ENCODE peak calls at places on chromosomes 12 and 14, in four cellular contexts. A is heart left ventricle, X is fibroblast of lung, D is Panc1. L is an unnamed sample.

GRCh38 chr12:76143343-76144252 is 59.1 kb upstream of the NAP1L1 start:
- DNase-seq in A (no peak), X (no peak), D (no peak), L (no peak)

GRCh38 chr12:117501470-117501869 is 140.0 kb upstream of the NOS1 start:
- DNase-seq in A (peak; percentile 78), X (no peak), D (no peak), L (peak; percentile 45)

GRCh38 chr12:68674376-68674775 is 12.4 kb upstream of the NUP107 start:
- DNase-seq in A (no peak), X (no peak), D (no peak), L (no peak)

GRCh38 chr14:64714432-64715025 is 10.3 kb downstream of the PLEKHG3 start:
- DNase-seq in A (peak; percentile 5), X (no peak), D (no peak), L (no peak)

GRCh38 chr12:128424931-128425431 is 158.0 kb downstream of the TMEM132C start:
- DNase-seq in A (no peak), X (no peak), D (no peak), L (no peak)

GRCh38 chr12:53197011-53197640 is 9.9 kb downstream of the ITGB7 start:
- DNase-seq in A (no peak), X (no peak), D (no peak), L (no peak)

GRCh38 chr14:74438351-74438915 is 12.4 kb upstream of the SYNDIG1L start:
- DNase-seq in A (no peak), X (no peak), D (no peak), L (no peak)

GRCh38 chr14:69768873-69769272 is 1.9 kb downstream of the SRSF5 start:
- DNase-seq in A (no peak), X (no peak), D (no peak), L (no peak)

GRCh38 chr14:88765130-88765529 is 27.6 kb downstream of the EML5 start:
- DNase-seq in A (no peak), X (peak; percentile 0), D (no peak), L (no peak)

GRCh38 chr14:97185186-97185585 is 388.0 kb downstream of the VRK1 start:
- DNase-seq in A (no peak), X (no peak), D (peak; percentile 4), L (no peak)

GRCh38 chr14:34035177-34035933 is 84.5 kb upstream of the EGLN3 start:
- DNase-seq in A (peak; percentile 80), X (no peak), D (no peak), L (no peak)

GRCh38 chr14:68282479-68283377 is 463.1 kb downstream of the RAD51B start:
- DNase-seq in A (no peak), X (no peak), D (no peak), L (no peak)

GRCh38 chr12:54257332-54257731 is 22.6 kb downstream of the CBX5 start:
- DNase-seq in A (no peak), X (no peak), D (no peak), L (no peak)

GRCh38 chr12:89016970-89017778 is 335.1 kb downstream of the DUSP6 start:
- DNase-seq in A (no peak), X (peak; percentile 82), D (peak; percentile 51), L (peak; percentile 59)

GRCh38 chr12:124655317-124656213 is 88.2 kb upstream of the NCOR2 start:
- DNase-seq in A (peak; percentile 91), X (peak; percentile 97), D (no peak), L (peak; percentile 88)

GRCh38 chr12:3732901-3733300 is 20.0 kb downstream of the CRACR2A start:
- DNase-seq in A (no peak), X (no peak), D (no peak), L (no peak)

GRCh38 chr14:57938533-57938932 is 72.6 kb upstream of the SLC35F4 start:
- DNase-seq in A (no peak), X (no peak), D (no peak), L (no peak)

GRCh38 chr12:26629864-26630263 is 203.1 kb downstream of the ITPR2 start:
- DNase-seq in A (no peak), X (peak; percentile 67), D (no peak), L (peak; percentile 27)

GRCh38 chr14:49820176-49820575 is 32.4 kb downstream of the NEMF start:
- DNase-seq in A (no peak), X (no peak), D (no peak), L (no peak)

GRCh38 chr14:96598332-96598928 is 96.2 kb downstream of the PAPOLA start:
- DNase-seq in A (no peak), X (no peak), D (no peak), L (no peak)

GRCh38 chr12:27751386-27752047 is 28.5 kb upstream of the KLHL42 start:
- DNase-seq in A (no peak), X (no peak), D (no peak), L (no peak)

GRCh38 chr12:51661199-51661598 is 70.2 kb downstream of the SCN8A start:
- DNase-seq in A (no peak), X (no peak), D (no peak), L (no peak)

DNA sequence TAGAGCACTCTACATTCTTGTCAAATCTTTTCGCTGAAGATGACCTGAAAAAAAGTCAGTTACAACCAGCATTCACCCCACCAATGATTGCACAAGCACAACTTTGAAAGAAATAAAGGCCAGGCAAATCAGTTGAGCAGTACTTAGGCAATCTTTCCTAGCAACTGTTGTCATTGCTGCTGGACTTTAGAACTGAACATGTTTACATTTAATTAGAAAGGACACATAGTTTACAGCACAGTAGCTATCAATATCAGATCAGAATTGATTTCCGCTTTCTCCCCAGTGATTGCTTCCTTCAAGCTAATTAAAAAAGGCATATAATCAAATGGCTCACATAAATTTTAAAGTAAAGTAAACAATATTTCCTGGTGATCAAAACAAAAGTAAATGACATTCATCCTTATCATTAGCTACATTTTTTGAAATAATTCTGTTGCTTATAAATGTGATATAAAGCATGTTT is 128.4 kb downstream of the FOXA1 start:
- DNase-seq in A (no peak), X (peak; percentile 22), D (no peak), L (no peak)
- H3K4me3 ChIP-seq in A (no peak overlapping the region), X (no peak overlapping the region), D (no peak overlapping the region), L (no peak overlapping the region)

GRCh38 chr14:101444116-101444515 is 117.2 kb upstream of the DIO3 start:
- DNase-seq in A (no peak), X (peak; percentile 63), D (no peak), L (no peak)
- H3K4me1 ChIP-seq in A (no peaks in the 10 kb centered on the region), X (no peaks in the 10 kb centered on the region), D (no peaks in the 10 kb centered on the region), L (no peaks in the 10 kb centered on the region)

GRCh38 chr12:106134294-106134949 is 4.3 kb downstream of the NUAK1 start:
- DNase-seq in A (no peak), X (no peak), D (no peak), L (no peak)
- H3K4me3 ChIP-seq in A (peak overlapping the region; percentile 93), X (no peak overlapping the region), D (no peak overlapping the region), L (no peak overlapping the region)

DNA sequence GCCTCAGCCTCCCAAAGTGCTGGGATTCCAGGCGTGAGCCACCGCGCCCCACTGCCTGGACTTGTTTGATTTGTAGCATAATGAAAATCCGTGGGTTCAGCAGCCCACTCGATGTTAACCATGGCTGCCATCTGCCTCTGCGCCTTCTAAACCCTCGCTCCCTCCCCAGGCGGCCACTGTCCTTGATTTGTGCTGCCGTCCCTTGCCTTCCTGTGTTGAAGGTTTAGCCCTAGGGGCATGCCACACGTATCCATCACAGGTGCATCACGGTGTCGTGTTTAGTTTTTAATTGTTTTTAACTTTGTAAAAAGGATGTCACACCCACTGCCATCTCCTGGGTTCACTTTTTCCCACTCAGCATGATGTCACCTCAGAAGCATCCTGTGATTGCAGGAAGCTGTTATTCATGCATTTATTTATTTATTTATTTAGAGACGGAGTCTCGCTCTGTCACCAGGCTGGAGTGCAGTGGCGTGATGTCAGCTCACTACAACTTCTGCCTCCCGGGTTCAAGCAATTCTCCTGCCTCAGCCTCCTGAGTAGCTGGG is 24.5 kb upstream of the ULK1 start:
- DNase-seq in A (no peak), X (peak; percentile 27), D (peak; percentile 61), L (no peak)
- H3K4me1 ChIP-seq in A (no peaks in the 10 kb centered on the region), X (peaks cover 5% of the 10 kb centered on the region), D (peaks cover 22% of the 10 kb centered on the region), L (no peaks in the 10 kb centered on the region)

GRCh38 chr14:75454963-75455546 is 27.2 kb downstream of the JDP2 start:
- DNase-seq in A (peak; percentile 79), X (peak; percentile 77), D (no peak), L (peak; percentile 87)

GRCh38 chr14:75453817-75454434 is 26.1 kb downstream of the JDP2 start:
- DNase-seq in A (no peak), X (no peak), D (no peak), L (no peak)

GRCh38 chr14:75452324-75452723 is 24.5 kb downstream of the JDP2 start:
- DNase-seq in A (no peak), X (no peak), D (no peak), L (peak; percentile 48)

GRCh38 chr14:75450381-75451276 is 22.8 kb downstream of the JDP2 start:
- DNase-seq in A (peak; percentile 76), X (no peak), D (no peak), L (no peak)

DNA sequence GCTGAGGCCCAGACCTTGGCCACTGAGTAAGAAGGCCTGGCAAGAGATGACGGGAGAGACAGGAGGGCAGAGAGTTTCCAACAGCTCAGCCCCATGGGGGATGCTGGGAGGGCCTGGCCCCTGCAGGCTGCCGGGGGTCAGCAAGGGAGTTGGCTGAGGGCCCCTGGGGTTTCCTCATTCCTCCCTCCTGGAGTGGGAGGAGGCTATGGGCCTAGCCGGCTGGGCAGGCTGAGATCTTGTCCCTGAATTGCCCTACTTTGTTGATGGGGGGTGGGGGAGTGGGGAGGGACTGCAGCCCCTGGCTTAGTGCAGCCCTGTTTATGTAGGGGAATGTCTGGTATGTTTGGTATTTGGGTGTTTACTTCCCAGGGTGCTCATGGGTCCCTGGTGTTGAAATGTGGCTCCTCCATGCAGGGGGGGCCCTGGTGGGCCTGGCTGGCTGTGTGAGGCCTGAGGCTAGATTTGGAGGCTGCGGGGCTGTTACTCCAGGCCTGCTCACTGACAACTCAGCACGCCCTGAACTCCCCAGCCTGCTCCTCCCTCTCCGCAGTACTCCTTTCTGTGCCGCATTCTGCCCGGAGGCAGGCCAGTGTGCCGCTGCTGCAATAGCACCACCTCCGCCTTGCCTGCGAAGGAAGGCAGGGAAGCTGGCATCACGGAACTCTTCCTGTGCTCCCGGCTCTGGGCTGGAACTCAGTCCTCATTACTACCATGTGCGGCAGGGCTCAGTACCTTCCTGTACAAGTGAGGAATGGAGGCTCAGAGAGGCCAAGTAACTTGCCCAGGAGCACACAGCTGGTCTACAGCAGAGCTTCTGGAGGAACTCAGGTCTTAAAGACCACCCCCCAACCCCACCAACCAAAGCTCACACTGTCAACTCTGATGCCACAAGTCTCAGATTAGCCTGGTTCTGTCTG is 25.3 kb downstream of the JDP2 start:
- DNase-seq in A (peak; percentile 75), X (peak; percentile 95), D (no peak), L (peak; percentile 67)
- H3K4me3 ChIP-seq in A (no peak overlapping the region), X (no peak overlapping the region), D (no peak overlapping the region), L (no peak overlapping the region)

GRCh38 chr14:31969371-31969770 is 107.7 kb upstream of the ARHGAP5 start:
- DNase-seq in A (no peak), X (no peak), D (no peak), L (no peak)

GRCh38 chr14:31968107-31968810 is 108.8 kb upstream of the ARHGAP5 start:
- DNase-seq in A (no peak), X (no peak), D (no peak), L (no peak)

GRCh38 chr14:31969841-31970240 is 107.3 kb upstream of the ARHGAP5 start:
- DNase-seq in A (no peak), X (no peak), D (no peak), L (no peak)

GRCh38 chr14:31967669-31967975 is 109.5 kb upstream of the ARHGAP5 start:
- DNase-seq in A (no peak), X (no peak), D (no peak), L (no peak)

DNA sequence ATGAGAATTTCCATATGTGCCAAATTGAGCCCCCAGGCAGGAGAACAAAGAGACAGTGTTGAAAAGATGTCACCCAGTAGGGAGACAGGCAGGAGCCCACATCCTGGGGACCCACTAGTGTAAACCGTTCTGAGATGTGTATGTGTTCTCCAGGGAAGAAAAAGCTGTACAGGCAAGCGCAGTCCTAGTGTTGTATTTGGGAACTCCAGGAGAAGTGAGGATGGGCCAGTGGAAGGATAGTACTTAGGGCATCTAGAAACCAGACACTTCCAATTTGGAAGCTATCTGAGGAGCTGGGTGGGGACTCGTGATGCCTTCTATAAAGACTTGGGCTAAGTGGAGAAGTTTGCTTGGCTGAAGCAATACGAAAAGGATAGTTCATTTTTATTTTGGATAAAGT is 108.2 kb upstream of the ARHGAP5 start:
- DNase-seq in A (no peak), X (no peak), D (no peak), L (no peak)
- H3K4me1 ChIP-seq in A (peaks cover 50% of the 10 kb centered on the region), X (no peaks in the 10 kb centered on the region), D (no peaks in the 10 kb centered on the region), L (peaks cover 54% of the 10 kb centered on the region)

L was measured in adrenal gland.